ENCODE peak calls at places on chromosome 11, in four cellular contexts. K, S, J and Q are unnamed samples.

GRCh38 chr11:77088236-77089003 is 14.2 kb upstream of the OMP start:
- DNase-seq in K (no peak), S (no peak), J (no peak), Q (peak; percentile 79)

GRCh38 chr11:67484847-67485311 is 2.1 kb downstream of the AIP start:
- DNase-seq in S (no peak), J (no peak), K (no peak), Q (no peak)

GRCh38 chr11:59918987-59919589 is 19.1 kb upstream of the OOSP1 start:
- DNase-seq in S (peak; percentile 7), K (peak; percentile 12), J (no peak), Q (peak; percentile 37)

GRCh38 chr11:88313441-88313840 is 24.1 kb downstream of the CTSC start:
- DNase-seq in J (no peak), S (no peak), K (no peak), Q (no peak)

GRCh38 chr11:10494636-10495463 is 39.8 kb downstream of the AMPD3 start:
- DNase-seq in K (no peak), J (no peak), S (no peak), Q (no peak)

GRCh38 chr11:122681731-122682130 is 26.2 kb downstream of the UBASH3B start:
- DNase-seq in J (no peak), S (no peak), K (no peak), Q (no peak)

GRCh38 chr11:121194731-121195596 is 93.9 kb downstream of the TECTA start:
- DNase-seq in S (peak; percentile 62), K (peak; percentile 39), J (peak; percentile 50), Q (peak; percentile 92)

GRCh38 chr11:68335693-68336092 is 23.3 kb downstream of the LRP5 start:
- DNase-seq in K (no peak), S (no peak), J (no peak), Q (no peak)

GRCh38 chr11:72078477-72078876 is 1.9 kb downstream of the NUMA1 start:
- DNase-seq in S (no peak), J (no peak), K (no peak), Q (no peak)

GRCh38 chr11:77672276-77672675 is 34.7 kb upstream of the CLNS1A start:
- DNase-seq in K (no peak), J (no peak), S (peak; percentile 23), Q (peak; percentile 30)

GRCh38 chr11:22792497-22792896 is 37.1 kb downstream of the SVIP start:
- DNase-seq in K (no peak), S (no peak), J (peak; percentile 40), Q (no peak)

GRCh38 chr11:12280838-12281565 is 96.4 kb upstream of the PARVA start:
- DNase-seq in S (no peak), J (no peak), K (no peak), Q (no peak)

GRCh38 chr11:70243912-70244652 is 26.4 kb upstream of the PPFIA1 start:
- DNase-seq in S (peak; percentile 75), K (no peak), J (no peak), Q (no peak)

GRCh38 chr11:103699216-103699615 is 337.2 kb upstream of the DDI1 start:
- DNase-seq in S (no peak), J (no peak), K (no peak), Q (no peak)

GRCh38 chr11:44718612-44719390 is 8.0 kb upstream of the TSPAN18 start:
- DNase-seq in S (no peak), K (peak; percentile 32), J (no peak), Q (no peak)

GRCh38 chr11:72431846-72432245 is 2.5 kb downstream of the CLPB start:
- DNase-seq in K (no peak), S (no peak), J (no peak), Q (no peak)

GRCh38 chr11:2158291-2158737 is 2.7 kb downstream of the INS start:
- DNase-seq in S (no peak), J (no peak), K (no peak), Q (no peak)

GRCh38 chr11:117902001-117902855 is 25.8 kb upstream of the FXYD6 start:
- DNase-seq in S (no peak), J (no peak), K (no peak), Q (no peak)

GRCh38 chr11:133903056-133903455 is 53.7 kb downstream of the IGSF9B start:
- DNase-seq in S (no peak), K (no peak), J (no peak), Q (no peak)

GRCh38 chr11:100563541-100564280 is 123.4 kb upstream of the ARHGAP42 start:
- DNase-seq in S (peak; percentile 58), K (no peak), J (no peak), Q (no peak)

GRCh38 chr11:59221438-59221837 is 8.7 kb upstream of the MPEG1 start:
- DNase-seq in J (no peak), S (no peak), K (no peak), Q (no peak)

GRCh38 chr11:36009469-36009868 is 65.6 kb downstream of the LDLRAD3 start:
- DNase-seq in S (peak; percentile 48), K (no peak), J (no peak), Q (no peak)

GRCh38 chr11:86639172-86639571 is 33.2 kb downstream of the ME3 start:
- DNase-seq in S (no peak), K (no peak), J (no peak), Q (no peak)

GRCh38 chr11:17479284-17480214 is 2.9 kb upstream of the ABCC8 start:
- DNase-seq in K (peak; percentile 19), J (peak; percentile 54), S (peak; percentile 66), Q (no peak)

GRCh38 chr11:129331217-129331616 is 44.4 kb upstream of the BARX2 start:
- DNase-seq in S (no peak), K (no peak), J (no peak), Q (no peak)

GRCh38 chr11:101715281-101715680 is 131.5 kb upstream of the TRPC6 start:
- DNase-seq in S (no peak), J (no peak), K (no peak), Q (no peak)

GRCh38 chr11:61828629-61829407 is 718 bp downstream of the FADS2 start:
- DNase-seq in S (no peak), K (no peak), J (peak; percentile 53), Q (no peak)

GRCh38 chr11:119056397-119056999 is 507 bp downstream of the HYOU1 start:
- DNase-seq in S (peak; percentile 22), K (no peak), J (peak; percentile 60), Q (no peak)

GRCh38 chr11:35163209-35163608 is 24.2 kb downstream of the CD44 start:
- DNase-seq in J (no peak), S (no peak), K (no peak), Q (no peak)

GRCh38 chr11:48261600-48261999 is 2.1 kb upstream of the OR4X1 start:
- DNase-seq in S (no peak), K (no peak), J (no peak), Q (no peak)

GRCh38 chr11:126348806-126349582 is 6.5 kb upstream of the ST3GAL4 start:
- DNase-seq in J (no peak), S (no peak), K (no peak), Q (no peak)

GRCh38 chr11:76512851-76513653 is 68.2 kb downstream of the EMSY start:
- DNase-seq in S (no peak), J (no peak), K (peak; percentile 1), Q (no peak)

GRCh38 chr11:115580927-115581680 is 76.9 kb upstream of the CADM1 start:
- DNase-seq in K (no peak), J (peak; percentile 49), S (no peak), Q (no peak)

GRCh38 chr11:75246006-75246672 is 5.6 kb downstream of the TPBGL start:
- DNase-seq in K (no peak), J (no peak), S (no peak), Q (no peak)

GRCh38 chr11:112321521-112322172 is 61.0 kb upstream of the PLET1 start:
- DNase-seq in K (peak; percentile 53), S (peak; percentile 74), J (peak; percentile 94), Q (peak; percentile 82)

GRCh38 chr11:46513934-46514342 is 79.9 kb downstream of the AMBRA1 start:
- DNase-seq in K (peak; percentile 84), J (peak; percentile 80), S (no peak), Q (peak; percentile 49)

GRCh38 chr11:117618273-117618672 is 178.7 kb downstream of the DSCAML1 start:
- DNase-seq in S (no peak), K (no peak), J (no peak), Q (no peak)

GRCh38 chr11:86483591-86484163 is 109.0 kb downstream of the CCDC81 start:
- DNase-seq in K (no peak), S (peak; percentile 53), J (no peak), Q (no peak)

GRCh38 chr11:65891180-65892136 is 985 bp downstream of the CCDC85B start:
- DNase-seq in J (peak; percentile 51), K (no peak), S (no peak), Q (no peak)